ENCODE peak calls at places on chromosomes 11 and 22, in nine cellular contexts. R is ascending aorta, J is PC-3, A is DND-41, G is Peyer's patch, M is GM23248, V is ovary, X is HCT116, P is PC-9. C is an unnamed sample.

GRCh38 chr11:117644403-117645155 is 152.4 kb downstream of the DSCAML1 start:
- DNase-seq in R (no peak), G (no peak), V (no peak), J (no peak), M (no peak), X (no peak), A (no peak), P (no peak), C (no peak)

GRCh38 chr11:28241760-28242159 is 133.6 kb downstream of the METTL15 start:
- DNase-seq in X (no peak), J (no peak), P (no peak), A (no peak), R (no peak), V (no peak), M (no peak), G (no peak), C (no peak)

GRCh38 chr11:70398834-70399680 is 728 bp downstream of the CTTN start:
- DNase-seq in R (no peak), A (no peak), J (no peak), M (no peak), X (no peak), V (peak; percentile 38), G (no peak), P (no peak), C (no peak)

GRCh38 chr22:33921576-33922181 is 1.4 kb upstream of the LARGE1 start:
- DNase-seq in V (peak; percentile 76), R (peak; percentile 71), P (peak; percentile 29), J (no peak), M (peak; percentile 76), X (no peak), A (no peak), G (peak; percentile 71), C (no peak)

GRCh38 chr11:88194990-88195389 is 19.7 kb upstream of the RAB38 start:
- DNase-seq in X (no peak), R (no peak), G (no peak), P (no peak), A (no peak), M (no peak), J (no peak), V (no peak), C (no peak)

GRCh38 chr11:111307472-111308108 is 9.2 kb downstream of the POU2AF3 start:
- DNase-seq in J (peak; percentile 37), M (no peak), V (no peak), X (no peak), G (no peak), A (no peak), R (no peak), P (no peak), C (no peak)

GRCh38 chr11:85665756-85666155 is 827 bp upstream of the CREBZF start:
- DNase-seq in G (peak; percentile 39), V (no peak), R (no peak), A (no peak), M (no peak), X (no peak), J (no peak), P (no peak), C (no peak)

GRCh38 chr11:86068138-86068861 is 584 bp downstream of the PICALM start:
- DNase-seq in R (peak; percentile 75), G (peak; percentile 65), M (peak; percentile 60), P (peak; percentile 23), X (no peak), V (no peak), J (peak; percentile 6), A (peak; percentile 50), C (peak; percentile 64)

GRCh38 chr11:26522912-26523610 is 49.0 kb downstream of the MUC15 start:
- DNase-seq in R (no peak), M (peak; percentile 36), V (no peak), P (no peak), J (peak; percentile 45), X (no peak), A (no peak), G (no peak), C (no peak)

GRCh38 chr22:40533712-40534378 is 102.7 kb downstream of the MRTFA start:
- DNase-seq in J (peak; percentile 62), R (no peak), M (peak; percentile 75), G (peak; percentile 63), A (peak; percentile 83), X (no peak), V (no peak), P (no peak), C (peak; percentile 58)

GRCh38 chr11:70671083-70671482 is 272.8 kb downstream of the CTTN start:
- DNase-seq in A (no peak), J (no peak), M (no peak), V (no peak), P (no peak), G (no peak), R (no peak), X (no peak), C (no peak)

GRCh38 chr11:12167098-12167999 is 57.0 kb downstream of the MICAL2 start:
- DNase-seq in G (peak; percentile 80), A (no peak), X (peak; percentile 95), R (peak; percentile 91), V (no peak), P (peak; percentile 64), J (peak; percentile 98), M (peak; percentile 89), C (no peak)

GRCh38 chr22:41092023-41092817 is at the start of gene EP300:
- DNase-seq in X (peak; percentile 40), V (peak; percentile 85), R (peak; percentile 88), M (peak; percentile 85), A (peak; percentile 90), G (peak; percentile 94), P (peak; percentile 80), J (peak; percentile 65), C (peak; percentile 91)

GRCh38 chr11:6326303-6326702 is 6.0 kb upstream of the CAVIN3 start:
- DNase-seq in M (no peak), A (no peak), X (no peak), P (no peak), V (no peak), R (no peak), J (no peak), G (no peak), C (no peak)

GRCh38 chr11:8291421-8292350 is 28.0 kb upstream of the LMO1 start:
- DNase-seq in M (no peak), X (no peak), J (no peak), P (no peak), V (no peak), R (peak; percentile 53), A (no peak), G (peak; percentile 24), C (no peak)

DNA sequence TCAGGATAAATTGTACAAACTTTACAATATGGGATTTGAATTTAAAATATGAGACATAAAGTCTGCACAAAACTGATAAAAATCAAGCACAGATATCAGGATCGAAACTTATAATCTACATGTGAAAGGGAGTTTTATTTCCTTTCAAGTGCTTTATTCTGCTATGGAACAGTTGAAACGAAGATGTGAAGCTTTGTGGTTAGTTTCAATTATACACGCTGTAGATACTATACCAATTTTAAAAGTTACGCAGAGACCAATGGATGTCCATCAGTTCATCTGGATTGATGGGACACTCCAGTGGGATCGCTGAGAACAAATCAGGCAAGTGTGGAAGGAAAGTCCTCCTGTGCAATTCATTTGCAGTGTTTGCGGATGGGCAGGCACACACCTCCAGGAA is 34.5 kb upstream of the CAT start:
- DNase-seq in M (no peak), P (no peak), X (no peak), R (no peak), A (no peak), J (no peak), V (no peak), G (no peak), C (no peak)
- H3K27ac ChIP-seq in M (no peak overlapping the region), P (no peak overlapping the region), X (no peak overlapping the region), R (no peak overlapping the region), A (no peak overlapping the region), J (no peak overlapping the region), V (no peak overlapping the region), G (no peak overlapping the region), C (no peak overlapping the region)

GRCh38 chr11:128961645-128962044 is 19.0 kb upstream of the TP53AIP1 start:
- DNase-seq in A (no peak), V (no peak), P (no peak), X (no peak), G (no peak), R (no peak), J (no peak), M (no peak), C (no peak)
- H3K27ac ChIP-seq in A (no peak overlapping the region), V (no peak overlapping the region), P (no peak overlapping the region), X (no peak overlapping the region), G (no peak overlapping the region), R (no peak overlapping the region), J (no peak overlapping the region), M (no peak overlapping the region), C (no peak overlapping the region)

GRCh38 chr22:26756675-26757293 is 99.4 kb downstream of the MIAT start:
- DNase-seq in R (peak; percentile 78), V (peak; percentile 53), A (no peak), G (peak; percentile 67), J (peak; percentile 37), M (peak; percentile 87), P (peak; percentile 13), X (peak; percentile 8), C (peak; percentile 42)

GRCh38 chr22:26753125-26753862 is 95.9 kb downstream of the MIAT start:
- DNase-seq in J (no peak), X (no peak), G (no peak), V (no peak), M (peak; percentile 8), A (no peak), R (no peak), P (no peak), C (no peak)

GRCh38 chr22:26762503-26763170 is 105.2 kb downstream of the MIAT start:
- DNase-seq in M (peak; percentile 43), P (no peak), J (no peak), R (no peak), X (no peak), A (no peak), G (no peak), V (no peak), C (no peak)

GRCh38 chr22:26757496-26757895 is 100.1 kb downstream of the MIAT start:
- DNase-seq in V (no peak), X (no peak), A (no peak), M (no peak), J (no peak), P (no peak), G (no peak), R (no peak), C (no peak)
- H3K27ac ChIP-seq in V (no peak overlapping the region), X (no peak overlapping the region), A (no peak overlapping the region), M (no peak overlapping the region), J (no peak overlapping the region), P (no peak overlapping the region), G (no peak overlapping the region), R (no peak overlapping the region), C (no peak overlapping the region)

DNA sequence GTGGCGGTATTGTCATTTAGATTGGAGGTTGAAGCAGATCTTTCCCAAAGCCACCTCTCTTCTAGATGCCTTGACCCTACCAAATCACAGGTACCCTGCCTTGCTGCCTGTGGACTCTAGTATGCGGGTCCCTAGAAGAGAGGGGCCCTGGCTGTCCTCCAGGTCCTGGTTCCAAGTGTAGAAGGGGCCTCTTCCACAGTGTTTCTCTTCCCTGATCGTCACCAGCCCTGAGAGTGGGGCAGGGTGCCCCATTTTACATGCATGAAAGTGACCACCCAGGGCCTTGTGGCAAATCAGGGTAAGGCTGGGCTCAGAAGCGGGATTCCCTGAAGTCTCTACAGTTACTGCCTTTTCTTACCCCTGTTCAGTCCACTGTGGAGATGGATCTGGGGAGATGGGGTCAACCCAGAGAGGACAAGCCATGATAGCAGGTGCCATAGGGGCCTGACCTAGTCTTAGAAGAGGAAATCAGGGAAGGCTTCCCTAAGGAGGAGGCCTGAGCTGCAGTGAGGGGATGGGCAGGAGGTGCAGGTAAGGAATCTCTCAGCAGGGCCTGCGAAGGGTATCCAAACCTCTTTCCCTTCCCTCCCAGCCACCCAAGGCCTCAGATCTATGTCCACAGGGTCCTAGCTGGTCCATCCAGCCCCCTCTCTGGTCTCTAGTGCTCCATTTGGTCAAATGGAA is 1.2 kb upstream of the LRRC32 start:
- DNase-seq in A (no peak), M (no peak), J (no peak), P (no peak), V (no peak), R (no peak), X (no peak), G (no peak), C (no peak)
- H3K27ac ChIP-seq in A (no peak overlapping the region), M (no peak overlapping the region), J (no peak overlapping the region), P (no peak overlapping the region), V (peak overlapping the region; percentile 54), R (peak overlapping the region; percentile 83), X (no peak overlapping the region), G (peak overlapping the region; percentile 73), C (no peak overlapping the region)

C was measured in CD8-positive, alpha-beta T cell.